ENCODE peak calls at places on chromosomes 6 and 20, in seven cellular contexts. U, I, H, C, Y, G and P are unnamed samples.

GRCh38 chr20:10652660-10653191 is 21.1 kb downstream of the JAG1 start:
- DNase-seq in I (no peak), Y (no peak), H (no peak), G (no peak), C (no peak), U (no peak), P (no peak)

GRCh38 chr6:30163090-30163917 is at the start of gene TRIM15:
- DNase-seq in U (no peak), C (peak; percentile 60), I (no peak), H (no peak), G (no peak), Y (peak; percentile 13), P (no peak)

GRCh38 chr6:142886431-142887170 is 58.4 kb downstream of the HIVEP2 start:
- DNase-seq in C (no peak), U (no peak), I (peak; percentile 86), G (no peak), H (no peak), Y (no peak), P (peak; percentile 57)

GRCh38 chr6:4637691-4638433 is 138.3 kb upstream of the CDYL start:
- DNase-seq in C (no peak), G (no peak), U (no peak), I (peak; percentile 4), Y (no peak), H (no peak), P (peak; percentile 70)

GRCh38 chr6:144873653-144874378 is 588.7 kb downstream of the UTRN start:
- DNase-seq in Y (no peak), I (no peak), U (no peak), C (no peak), H (no peak), G (no peak), P (no peak)

GRCh38 chr6:155126727-155127439 is 131.8 kb downstream of the TIAM2 start:
- DNase-seq in Y (no peak), U (no peak), G (no peak), I (no peak), C (peak; percentile 43), H (peak; percentile 76), P (no peak)

GRCh38 chr6:136751478-136751956 is 40.8 kb downstream of the MAP3K5 start:
- DNase-seq in H (no peak), U (no peak), C (no peak), Y (no peak), I (peak; percentile 94), G (no peak), P (no peak)

GRCh38 chr6:145784683-145785082 is 29.9 kb downstream of the FBXO30 start:
- DNase-seq in U (no peak), C (no peak), I (no peak), G (no peak), Y (no peak), H (no peak), P (no peak)

GRCh38 chr20:63011798-63012197 is 5.0 kb upstream of the BHLHE23 start:
- DNase-seq in I (peak; percentile 55), Y (no peak), U (no peak), G (no peak), C (no peak), H (no peak), P (no peak)

GRCh38 chr6:38035478-38035877 is 216.0 kb downstream of the ZFAND3 start:
- DNase-seq in G (no peak), H (no peak), C (no peak), U (no peak), Y (no peak), I (no peak), P (no peak)

GRCh38 chr6:16769131-16769985 is 8.1 kb upstream of the ATXN1 start:
- DNase-seq in U (peak; percentile 65), G (no peak), Y (no peak), H (no peak), C (no peak), I (no peak), P (peak; percentile 90)

GRCh38 chr20:53738039-53738944 is 144.7 kb upstream of the ZNF217 start:
- DNase-seq in G (peak; percentile 70), U (no peak), H (peak; percentile 88), Y (peak; percentile 81), I (no peak), C (peak; percentile 78), P (peak; percentile 75)

GRCh38 chr6:26437550-26437949 is 2.8 kb upstream of the BTN3A3 start:
- DNase-seq in Y (no peak), G (no peak), C (no peak), I (no peak), H (no peak), U (no peak), P (no peak)

GRCh38 chr6:26071135-26071534 is 16.1 kb upstream of the HFE start:
- DNase-seq in G (no peak), H (no peak), I (no peak), C (no peak), U (no peak), Y (no peak), P (no peak)

GRCh38 chr20:11917663-11918062 is at the start of gene BTBD3:
- DNase-seq in C (no peak), H (no peak), U (peak; percentile 18), G (no peak), Y (peak; percentile 16), I (no peak), P (no peak)

GRCh38 chr6:15401769-15402250 is 155.9 kb downstream of the JARID2 start:
- DNase-seq in H (no peak), C (no peak), Y (no peak), U (no peak), I (no peak), G (no peak), P (peak; percentile 4)

GRCh38 chr20:32521780-32522524 is 63.2 kb downstream of the NOL4L start:
- DNase-seq in H (peak; percentile 30), Y (peak; percentile 94), U (no peak), I (no peak), C (peak; percentile 90), G (peak; percentile 82), P (no peak)

GRCh38 chr20:33309631-33310030 is 26.6 kb downstream of the BPIFB1 start:
- DNase-seq in G (no peak), I (no peak), U (no peak), C (no peak), H (no peak), Y (no peak), P (no peak)

GRCh38 chr20:46083531-46084061 is 6.2 kb downstream of the NCOA5 start:
- DNase-seq in G (no peak), H (no peak), U (no peak), C (no peak), Y (no peak), I (no peak), P (no peak)

GRCh38 chr20:10696650-10697049 is 22.9 kb upstream of the JAG1 start:
- DNase-seq in C (peak; percentile 62), G (no peak), H (no peak), Y (peak; percentile 14), I (no peak), U (no peak), P (no peak)

GRCh38 chr6:19865178-19865577 is 28.0 kb downstream of the ID4 start:
- DNase-seq in U (no peak), C (no peak), H (no peak), I (no peak), Y (no peak), G (no peak), P (no peak)

GRCh38 chr20:47929368-47930115 is 144.3 kb upstream of the SULF2 start:
- DNase-seq in H (no peak), I (no peak), C (no peak), G (no peak), U (no peak), Y (peak; percentile 56), P (peak; percentile 83)

GRCh38 chr6:98836025-98836961 is 1.9 kb downstream of the POU3F2 start:
- DNase-seq in C (no peak), G (no peak), H (no peak), I (no peak), U (no peak), Y (peak; percentile 76), P (no peak)

GRCh38 chr20:12535770-12536169 is 473.0 kb upstream of the SPTLC3 start:
- DNase-seq in Y (no peak), G (no peak), U (no peak), H (no peak), I (no peak), C (peak; percentile 51), P (no peak)

DNA sequence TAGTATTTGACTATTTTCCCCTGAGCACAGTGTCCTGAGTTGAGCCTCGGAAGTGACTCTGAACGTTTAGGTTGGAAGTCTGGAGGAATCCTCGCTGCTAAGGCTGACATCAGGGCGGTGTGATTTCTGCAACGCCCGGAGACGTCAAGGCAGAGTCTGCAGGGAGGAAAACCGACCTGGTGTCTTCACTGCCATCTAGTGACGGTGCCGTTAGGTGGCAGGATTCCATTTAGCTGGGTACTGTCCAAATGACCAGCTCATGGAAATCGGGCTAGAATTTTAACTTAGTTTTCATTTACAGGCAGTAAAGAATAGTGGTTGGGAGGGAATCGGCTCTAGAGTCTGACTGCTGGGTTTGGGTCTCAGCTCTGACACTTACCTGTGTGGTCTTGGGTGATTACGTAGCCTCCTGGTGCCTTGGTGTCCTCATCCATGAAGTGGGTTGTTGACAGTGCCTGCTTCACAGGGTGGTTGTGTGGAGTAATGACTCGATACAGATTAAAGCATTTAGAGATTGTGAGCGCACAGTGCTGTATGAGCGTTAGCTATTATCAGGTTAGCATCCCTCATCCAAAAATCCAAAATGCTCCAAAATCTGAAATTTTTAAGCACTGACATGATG is 35.0 kb downstream of the FOXF2 start:
- DNase-seq in C (peak; percentile 74), G (no peak), I (no peak), U (no peak), Y (peak; percentile 77), H (peak; percentile 36), P (peak; percentile 35)
- TF ChIP-seq CTCF in C (peak; percentile 81), G (peak; percentile 63), I (peak; percentile 74), U (no peak), Y (peak; percentile 75), H (peak; percentile 90), P (peak; percentile 71)

DNA sequence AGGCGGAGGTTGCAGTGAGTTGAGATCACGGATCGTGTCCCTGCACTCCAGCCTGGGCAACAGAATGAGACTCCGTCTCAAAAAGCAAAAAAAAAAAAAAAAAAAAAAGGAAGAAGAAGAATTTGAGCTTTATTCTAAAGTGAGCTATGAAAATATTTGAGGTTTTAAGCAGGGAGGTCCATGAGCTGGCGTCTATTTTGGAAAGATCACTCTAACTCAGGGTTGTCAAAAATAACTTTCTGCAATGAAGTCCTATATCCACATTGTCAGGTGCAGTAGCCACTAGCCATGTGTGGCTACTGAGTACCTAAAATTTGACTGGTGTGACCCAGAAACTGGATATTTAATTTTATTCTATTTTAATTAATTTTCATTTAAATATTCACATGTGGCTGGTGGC is 217.1 kb downstream of the PTPRT start:
- DNase-seq in H (no peak), I (no peak), C (no peak), G (no peak), Y (no peak), U (no peak), P (no peak)
- H3K4me1 ChIP-seq in H (no peaks in the 10 kb centered on the region), I (no peaks in the 10 kb centered on the region), C (no peaks in the 10 kb centered on the region), G (no peaks in the 10 kb centered on the region), Y (no peaks in the 10 kb centered on the region), U (no peaks in the 10 kb centered on the region), P (no peaks in the 10 kb centered on the region)

GRCh38 chr6:52663935-52664184 is 7.1 kb upstream of the TMEM14A start:
- DNase-seq in Y (no peak), H (no peak), U (no peak), G (no peak), C (no peak), I (no peak), P (no peak)
- TF ChIP-seq CTCF in Y (no peak), H (peak; percentile 48), U (no peak), G (no peak), C (no peak), I (no peak), P (no peak)

DNA sequence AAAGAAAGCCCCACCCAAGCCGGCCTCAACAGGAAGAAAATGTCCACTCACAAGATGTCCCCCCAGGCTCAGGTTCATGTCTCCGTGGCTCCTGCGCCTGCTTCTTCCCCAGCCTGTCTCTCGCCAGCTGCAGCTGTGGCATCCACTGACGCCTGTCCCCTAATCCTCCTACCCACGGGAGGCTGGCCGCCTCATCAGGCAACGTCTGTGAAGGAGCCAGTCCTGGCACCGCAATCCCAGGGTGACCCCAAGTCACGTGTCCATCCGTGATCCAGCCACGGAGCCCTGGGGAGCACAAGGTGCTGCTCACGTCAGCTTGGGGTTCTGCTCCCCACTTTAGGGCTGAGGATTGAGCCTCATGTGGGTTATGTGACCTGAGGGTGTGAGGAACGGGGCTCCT is 640.3 kb downstream of the CDH26 start:
- DNase-seq in G (no peak), I (no peak), Y (no peak), U (no peak), H (no peak), C (no peak), P (no peak)
- H3K4me1 ChIP-seq in G (no peaks in the 10 kb centered on the region), I (no peaks in the 10 kb centered on the region), Y (no peaks in the 10 kb centered on the region), U (no peaks in the 10 kb centered on the region), H (no peaks in the 10 kb centered on the region), C (no peaks in the 10 kb centered on the region), P (no peaks in the 10 kb centered on the region)